ENCODE peak calls at places on chromosome 4, in six cellular contexts. One of them, this sample, is unnamed.

GRCh38 chr4:133096972-133097371 is 52.1 kb upstream of the PCDH10 start:
- DNase-seq in stimulated activated CD4-positive, alpha-beta T cell treated with anti-CD3 and anti-CD28 coated beads, Interleukin-15, amount 100 ng/mL, for 1 hour: no peak
- DNase-seq in GM04504: no peak
- DNase-seq in HS-5: no peak
- DNase-seq in CD8-positive, alpha-beta T cell: no peak
- DNase-seq in T-cell: no peak
- DNase-seq in this sample: no peak

GRCh38 chr4:3299538-3300197 is 6.8 kb downstream of the RGS12 start:
- DNase-seq in T-cell: no peak
- DNase-seq in HS-5: no peak
- DNase-seq in stimulated activated CD4-positive, alpha-beta T cell treated with anti-CD3 and anti-CD28 coated beads, Interleukin-15, amount 100 ng/mL, for 1 hour: no peak
- DNase-seq in GM04504: no peak
- DNase-seq in CD8-positive, alpha-beta T cell: no peak
- DNase-seq in this sample: no peak

GRCh38 chr4:1164040-1164439 is 8.3 kb downstream of the SPON2 start:
- DNase-seq in CD8-positive, alpha-beta T cell: no peak
- DNase-seq in HS-5: no peak
- DNase-seq in T-cell: no peak
- DNase-seq in GM04504: no peak
- DNase-seq in stimulated activated CD4-positive, alpha-beta T cell treated with anti-CD3 and anti-CD28 coated beads, Interleukin-15, amount 100 ng/mL, for 1 hour: no peak
- DNase-seq in this sample: no peak

GRCh38 chr4:169774466-169775445 is 17.0 kb upstream of the HPF1 start:
- DNase-seq in T-cell: peak
- DNase-seq in HS-5: no peak
- DNase-seq in GM04504: no peak
- DNase-seq in CD8-positive, alpha-beta T cell: peak
- DNase-seq in stimulated activated CD4-positive, alpha-beta T cell treated with anti-CD3 and anti-CD28 coated beads, Interleukin-15, amount 100 ng/mL, for 1 hour: no peak
- DNase-seq in this sample: no peak

GRCh38 chr4:86967798-86968197 is 33.0 kb downstream of the AFF1 start:
- DNase-seq in GM04504: no peak
- DNase-seq in stimulated activated CD4-positive, alpha-beta T cell treated with anti-CD3 and anti-CD28 coated beads, Interleukin-15, amount 100 ng/mL, for 1 hour: no peak
- DNase-seq in HS-5: no peak
- DNase-seq in T-cell: no peak
- DNase-seq in CD8-positive, alpha-beta T cell: no peak
- DNase-seq in this sample: no peak

GRCh38 chr4:1081689-1082040 is 31.7 kb downstream of the RNF212 start:
- DNase-seq in stimulated activated CD4-positive, alpha-beta T cell treated with anti-CD3 and anti-CD28 coated beads, Interleukin-15, amount 100 ng/mL, for 1 hour: no peak
- DNase-seq in GM04504: no peak
- DNase-seq in CD8-positive, alpha-beta T cell: no peak
- DNase-seq in T-cell: no peak
- DNase-seq in HS-5: no peak
- DNase-seq in this sample: no peak

GRCh38 chr4:183508693-183509092 is 3.8 kb downstream of the ING2 start:
- DNase-seq in T-cell: no peak
- DNase-seq in stimulated activated CD4-positive, alpha-beta T cell treated with anti-CD3 and anti-CD28 coated beads, Interleukin-15, amount 100 ng/mL, for 1 hour: no peak
- DNase-seq in HS-5: no peak
- DNase-seq in GM04504: no peak
- DNase-seq in CD8-positive, alpha-beta T cell: no peak
- DNase-seq in this sample: no peak

GRCh38 chr4:15805583-15806517 is 27.7 kb downstream of the CD38 start:
- DNase-seq in CD8-positive, alpha-beta T cell: peak
- DNase-seq in GM04504: peak
- DNase-seq in stimulated activated CD4-positive, alpha-beta T cell treated with anti-CD3 and anti-CD28 coated beads, Interleukin-15, amount 100 ng/mL, for 1 hour: no peak
- DNase-seq in T-cell: no peak
- DNase-seq in HS-5: peak
- DNase-seq in this sample: no peak

GRCh38 chr4:24179201-24179840 is 289.5 kb upstream of the PPARGC1A start:
- DNase-seq in CD8-positive, alpha-beta T cell: no peak
- DNase-seq in stimulated activated CD4-positive, alpha-beta T cell treated with anti-CD3 and anti-CD28 coated beads, Interleukin-15, amount 100 ng/mL, for 1 hour: no peak
- DNase-seq in HS-5: no peak
- DNase-seq in GM04504: no peak
- DNase-seq in T-cell: no peak
- DNase-seq in this sample: no peak

This sample was measured in progenitor cell of endocrine pancreas.